ENCODE peak calls at places on chromosomes 13 and 19, in ten cellular contexts. N is MG63; W is germinal center; C is HuH-7.5; R is stimulated activated CD4-positive, alpha-beta T cell treated with anti-CD3 and anti-CD28 coated beads, Interleukin-2, amount 100 ng/mL, for 48 hours; Q is uterus; T is glutamatergic neuron; E is activated CD4-positive, alpha-beta T cell treated with anti-CD3 and anti-CD28 coated beads for 4 hours; K is astrocyte of the hippocampus; Z is heart right ventricle. P is an unnamed sample.

GRCh38 chr13:30708541-30708940 is 26.8 kb upstream of the ALOX5AP start:
- DNase-seq in Z (no peak), W (no peak), E (no peak), K (peak; percentile 32), N (no peak), R (no peak), C (no peak), Q (no peak), T (no peak), P (no peak)

GRCh38 chr19:34282611-34283519 is 28.5 kb downstream of the GARRE1 start:
- DNase-seq in Q (no peak), T (no peak), W (no peak), Z (no peak), E (no peak), N (no peak), C (no peak), K (peak; percentile 40), R (no peak), P (no peak)

GRCh38 chr13:110214637-110215036 is 92.3 kb downstream of the COL4A1 start:
- DNase-seq in R (no peak), E (no peak), W (no peak), Z (no peak), K (no peak), Q (no peak), N (no peak), T (no peak), C (no peak), P (no peak)

GRCh38 chr13:59776924-59777690 is 386.6 kb downstream of the DIAPH3 start:
- DNase-seq in N (no peak), E (no peak), Q (no peak), C (no peak), W (no peak), R (no peak), Z (no peak), K (peak; percentile 48), T (no peak), P (no peak)

GRCh38 chr19:18865973-18866799 is 29.8 kb downstream of the CERS1 start:
- DNase-seq in K (peak; percentile 85), Z (peak; percentile 73), C (peak; percentile 100), W (peak; percentile 87), N (peak; percentile 69), R (peak; percentile 69), T (peak; percentile 86), Q (peak; percentile 44), E (peak; percentile 54), P (peak; percentile 74)

GRCh38 chr19:39144487-39145071 is 19.0 kb downstream of the PAK4 start:
- DNase-seq in T (no peak), C (no peak), N (no peak), Q (peak; percentile 44), E (no peak), W (no peak), K (peak; percentile 52), R (no peak), Z (no peak), P (no peak)

GRCh38 chr13:29847501-29847983 is 2.9 kb downstream of the UBL3 start:
- DNase-seq in K (peak; percentile 68), E (no peak), W (no peak), C (no peak), T (no peak), Q (peak; percentile 42), N (peak; percentile 4), R (no peak), Z (no peak), P (peak; percentile 26)

GRCh38 chr19:3096267-3096901 is 2.2 kb downstream of the GNA11 start:
- DNase-seq in T (no peak), Z (no peak), N (no peak), Q (no peak), K (no peak), C (peak; percentile 68), E (no peak), R (no peak), W (no peak), P (no peak)

GRCh38 chr19:17539288-17540117 is 15.9 kb upstream of the COLGALT1 start:
- DNase-seq in W (peak; percentile 98), Q (peak; percentile 97), C (peak; percentile 81), N (peak; percentile 95), Z (peak; percentile 96), K (peak; percentile 92), R (peak; percentile 98), T (peak; percentile 99), E (peak; percentile 92), P (peak; percentile 74)

GRCh38 chr19:35388277-35389054 is 17.6 kb downstream of the GPR42 start:
- DNase-seq in N (no peak), R (no peak), C (no peak), E (no peak), K (no peak), T (no peak), Z (no peak), Q (no peak), W (no peak), P (peak; percentile 17)

GRCh38 chr19:56727731-56728130 is 56.2 kb upstream of the ZNF835 start:
- DNase-seq in R (no peak), K (no peak), T (no peak), Q (no peak), N (no peak), C (no peak), E (no peak), W (no peak), Z (no peak), P (peak; percentile 14)

GRCh38 chr19:58579473-58580142 is 6.5 kb upstream of the MZF1 start:
- DNase-seq in T (no peak), R (no peak), E (no peak), Z (no peak), C (no peak), N (no peak), W (no peak), K (no peak), Q (no peak), P (no peak)

GRCh38 chr13:112711528-112712265 is 21.9 kb downstream of the ATP11A start:
- DNase-seq in T (peak; percentile 60), Q (peak; percentile 98), Z (peak; percentile 69), N (peak; percentile 89), W (no peak), E (peak; percentile 26), R (peak; percentile 13), C (peak; percentile 60), K (peak; percentile 97), P (peak; percentile 70)

GRCh38 chr19:46442808-46443450 is 14.2 kb upstream of the PNMA8C start:
- DNase-seq in T (no peak), C (no peak), Z (peak; percentile 15), Q (peak; percentile 49), W (no peak), E (no peak), K (peak; percentile 80), N (peak; percentile 76), R (no peak), P (no peak)

GRCh38 chr13:20391597-20392452 is 133.8 kb downstream of the CRYL1 start:
- DNase-seq in K (no peak), C (peak; percentile 49), W (no peak), R (no peak), E (no peak), Q (no peak), N (peak; percentile 21), T (peak; percentile 35), Z (no peak), P (no peak)

GRCh38 chr13:113178070-113178895 is 19.8 kb downstream of the PROZ start:
- DNase-seq in W (no peak), C (no peak), Q (no peak), E (no peak), T (no peak), R (no peak), N (peak; percentile 64), Z (no peak), K (peak; percentile 92), P (no peak)

GRCh38 chr13:79485014-79485441 is 4.1 kb downstream of the NDFIP2 start:
- DNase-seq in C (peak; percentile 12), N (peak; percentile 49), Q (no peak), Z (no peak), R (no peak), T (no peak), W (no peak), K (peak; percentile 85), E (peak; percentile 17), P (no peak)

GRCh38 chr13:97434417-97435296 is 688 bp downstream of the RAP2A start:
- DNase-seq in R (peak; percentile 28), C (no peak), Z (peak; percentile 40), T (peak; percentile 56), Q (peak; percentile 44), K (peak; percentile 68), W (no peak), N (peak; percentile 33), E (peak; percentile 18), P (peak; percentile 15)

GRCh38 chr13:29436721-29437250 is 158.7 kb downstream of the SLC7A1 start:
- DNase-seq in R (no peak), T (no peak), K (no peak), N (no peak), E (no peak), Q (no peak), C (no peak), Z (no peak), W (no peak), P (no peak)

GRCh38 chr13:108268713-108269112 is 805 bp upstream of the TNFSF13B start:
- DNase-seq in K (no peak), Z (no peak), E (no peak), N (no peak), W (no peak), Q (no peak), T (no peak), C (no peak), R (no peak), P (no peak)

GRCh38 chr13:95535243-95535642 is 17.3 kb upstream of the CLDN10 start:
- DNase-seq in Z (no peak), T (no peak), R (no peak), W (no peak), K (peak; percentile 79), C (no peak), E (no peak), N (peak; percentile 83), Q (no peak), P (no peak)

GRCh38 chr13:44749906-44750305 is 173.8 kb upstream of the TSC22D1 start:
- DNase-seq in C (no peak), T (no peak), E (no peak), N (no peak), W (no peak), R (no peak), Z (no peak), Q (no peak), K (no peak), P (no peak)

GRCh38 chr13:29749401-29750177 is 100.8 kb downstream of the UBL3 start:
- DNase-seq in E (no peak), K (peak; percentile 39), Z (no peak), W (no peak), C (no peak), T (no peak), N (peak; percentile 66), Q (no peak), R (no peak), P (no peak)

GRCh38 chr19:57708641-57709354 is at the start of gene ZNF154:
- DNase-seq in W (peak; percentile 87), Z (peak; percentile 27), C (no peak), E (peak; percentile 19), T (peak; percentile 72), K (peak; percentile 90), Q (no peak), R (no peak), N (no peak), P (peak; percentile 76)

GRCh38 chr19:5801796-5802616 is 2.9 kb upstream of the NRTN start:
- DNase-seq in W (no peak), Q (no peak), T (peak; percentile 74), Z (no peak), R (no peak), K (peak; percentile 36), E (no peak), N (no peak), C (no peak), P (no peak)

GRCh38 chr19:57262044-57262443 is 18.2 kb upstream of the ZNF460 start:
- DNase-seq in N (no peak), R (no peak), T (no peak), W (no peak), Q (no peak), Z (no peak), C (no peak), E (no peak), K (no peak), P (no peak)

GRCh38 chr13:46739447-46740125 is 57.4 kb downstream of the ESD start:
- DNase-seq in W (no peak), T (no peak), R (no peak), Q (no peak), C (no peak), E (no peak), Z (no peak), N (no peak), K (no peak), P (no peak)

GRCh38 chr19:2278504-2279158 is 3.3 kb downstream of the PEAK3 start:
- DNase-seq in Q (no peak), N (no peak), C (no peak), K (no peak), T (no peak), E (no peak), R (no peak), Z (no peak), W (no peak), P (no peak)

P was measured in head of caudate nucleus.